ENCODE peak calls at places on chromosomes 2 and 18, in eight cellular contexts. Z, O, R, X, G, H, U and K are unnamed samples. For H3K4me1, the result is how much of the 10 kb centered on the place peaks cover.

GRCh38 chr2:240511351-240512108 is 46.3 kb downstream of the ANKMY1 start:
- DNase-seq in R (no peak), U (no peak), O (no peak), H (no peak), X (no peak), G (no peak), Z (no peak), K (peak)

GRCh38 chr18:24386680-24387079 is 10.9 kb downstream of the OSBPL1A start:
- DNase-seq in O (no peak), H (no peak), U (no peak), R (no peak), X (no peak), Z (no peak), G (no peak), K (no peak)

GRCh38 chr2:224350703-224351102 is 51.2 kb downstream of the FAM124B start:
- DNase-seq in O (no peak), H (no peak), U (no peak), G (no peak), Z (no peak), X (no peak), R (no peak), K (no peak)

GRCh38 chr2:215635788-215636139 is 199.9 kb upstream of the FN1 start:
- DNase-seq in U (peak), O (no peak), H (no peak), X (peak), Z (peak), G (peak), R (no peak), K (no peak)

GRCh38 chr2:3666613-3666975 is 8.6 kb downstream of the ALLC start:
- DNase-seq in X (no peak), G (no peak), R (no peak), U (no peak), Z (no peak), H (no peak), O (no peak), K (peak)

GRCh38 chr2:232375164-232375563 is 3.4 kb upstream of the ALPP start:
- DNase-seq in U (no peak), Z (no peak), H (no peak), G (no peak), R (peak), X (no peak), O (no peak), K (peak)

GRCh38 chr2:119389615-119390306 is 23.0 kb downstream of the DBI start:
- DNase-seq in X (no peak), Z (peak), R (no peak), O (no peak), G (peak), U (no peak), H (peak), K (peak)

GRCh38 chr2:86078801-86079545 is 26.7 kb downstream of the POLR1A start:
- DNase-seq in G (peak), Z (peak), O (peak), U (peak), X (no peak), R (no peak), H (peak), K (peak)

GRCh38 chr2:118971245-118972122 is 29.5 kb downstream of the MARCO start:
- DNase-seq in R (no peak), Z (no peak), U (no peak), G (no peak), H (no peak), O (no peak), X (no peak), K (no peak)

GRCh38 chr2:30197570-30197969 is 33.8 kb upstream of the LBH start:
- DNase-seq in G (no peak), Z (no peak), H (no peak), X (peak), R (no peak), O (no peak), U (no peak), K (no peak)

GRCh38 chr2:219684721-219685689 is 57.6 kb downstream of the SLC4A3 start:
- DNase-seq in O (no peak), U (no peak), G (peak), H (peak), X (peak), R (peak), Z (peak), K (peak)

GRCh38 chr2:216691210-216691741 is 4.1 kb downstream of the IGFBP5 start:
- DNase-seq in O (peak), U (no peak), H (peak), R (peak), G (peak), X (peak), Z (peak), K (peak)
- H3K4me3 ChIP-seq in O (no peak), U (no peak), H (peak), R (peak), G (peak), X (no peak), Z (peak), K (no peak)

GRCh38 chr2:74835831-74836674 is 2.1 kb downstream of the HK2 start:
- DNase-seq in U (peak), O (peak), X (peak), Z (peak), G (peak), R (no peak), H (no peak), K (no peak)

GRCh38 chr2:74836675-74837401 is 2.9 kb downstream of the HK2 start:
- DNase-seq in U (no peak), O (no peak), R (no peak), X (no peak), H (no peak), Z (no peak), G (no peak), K (no peak)

GRCh38 chr2:74834806-74835755 is 1.2 kb downstream of the HK2 start:
- DNase-seq in O (peak), X (peak), U (no peak), H (no peak), G (peak), Z (peak), R (peak), K (peak)

GRCh38 chr2:74831693-74832530 is 2.0 kb upstream of the HK2 start:
- DNase-seq in G (peak), X (no peak), R (no peak), Z (peak), U (peak), O (no peak), H (no peak), K (no peak)

GRCh38 chr2:74833418-74834233 is at the start of gene HK2:
- DNase-seq in X (peak), H (peak), O (peak), G (peak), R (peak), U (peak), Z (peak), K (peak)
- H3K4me1 ChIP-seq in X (under half), H (under half), O (under half), G (under half), R (under half), U (under half), Z (under half), K (under half)

GRCh38 chr2:40450066-40450841 is 1.6 kb downstream of the SLC8A1 start:
- DNase-seq in U (no peak), Z (peak), H (no peak), R (peak), G (peak), O (peak), X (no peak), K (no peak)
- TF ChIP-seq CTCF in U (no peak), Z (peak), H (no peak), R (no peak), G (peak), O (peak), X (no peak), K (no peak)

GRCh38 chr2:231190531-231191197 is 7.8 kb upstream of the ARMC9 start:
- DNase-seq in O (no peak), X (no peak), U (no peak), R (peak), Z (no peak), G (peak), H (no peak), K (peak)
- H3K4me3 ChIP-seq in O (no peak), X (no peak), U (no peak), R (peak), Z (no peak), G (peak), H (peak), K (peak)

DNA sequence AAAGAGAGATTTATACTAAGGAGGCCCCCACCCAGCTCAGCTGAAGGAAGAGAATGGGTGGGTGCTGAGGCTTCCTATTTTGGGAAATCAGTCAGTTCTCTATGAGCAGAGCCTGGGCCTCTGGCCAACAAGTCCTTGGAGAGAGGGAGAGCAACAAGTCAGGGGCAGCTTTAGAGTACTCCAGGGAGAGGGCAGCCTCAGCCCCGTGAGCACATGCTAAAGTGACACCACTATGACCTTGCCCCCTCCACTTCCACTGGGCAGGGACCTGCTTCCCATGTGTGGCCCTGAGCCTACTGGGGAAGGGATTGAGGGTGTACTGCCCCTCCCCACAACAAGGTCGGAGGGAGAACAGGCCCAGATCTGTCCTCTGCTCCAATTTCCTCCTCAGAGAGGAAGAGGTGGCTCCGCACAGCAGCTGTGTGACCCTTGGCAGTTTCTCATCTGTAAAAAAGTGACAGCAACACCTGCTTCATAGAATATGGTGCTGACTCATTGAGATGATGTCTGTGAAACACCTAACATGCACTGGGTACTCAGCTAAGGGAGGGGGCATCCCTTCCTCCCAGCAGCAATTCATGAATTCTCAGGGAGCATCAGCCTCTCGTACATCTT is 72.9 kb downstream of the CLHC1 start:
- DNase-seq in X (no peak), O (peak), R (peak), H (no peak), G (no peak), Z (no peak), U (no peak), K (peak)
- H3K4me1 ChIP-seq in X (half or more), O (under half), R (half or more), H (under half), G (under half), Z (half or more), U (under half), K (half or more)

DNA sequence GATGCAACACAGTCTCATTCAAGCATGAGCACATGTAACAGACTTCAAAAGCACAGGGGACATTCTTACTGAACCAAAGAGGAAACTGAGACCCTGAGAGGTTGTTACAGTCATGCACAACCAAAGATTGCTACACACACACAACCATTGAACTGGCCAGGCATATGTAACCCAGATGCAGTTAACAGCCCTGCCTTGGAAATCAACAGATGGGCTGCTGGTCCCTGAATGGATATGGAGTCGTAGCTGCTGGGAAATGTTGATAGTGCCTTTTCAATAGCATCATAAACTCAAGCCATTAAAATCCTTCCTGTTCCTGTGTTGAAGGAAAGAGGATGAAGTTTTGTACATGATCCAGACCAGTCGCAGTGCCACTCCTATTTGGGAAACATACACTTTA is 143.9 kb downstream of the CCBE1 start:
- DNase-seq in H (no peak), U (no peak), G (no peak), Z (no peak), X (no peak), R (no peak), O (no peak), K (no peak)
- TF ChIP-seq CTCF in H (no peak), U (no peak), G (no peak), Z (no peak), X (no peak), R (no peak), O (no peak), K (no peak)

GRCh38 chr2:207330912-207331311 is 165.2 kb upstream of the KLF7 start:
- DNase-seq in G (peak), U (peak), H (peak), O (no peak), R (no peak), Z (peak), X (no peak), K (no peak)

GRCh38 chr2:207332473-207333212 is 166.9 kb upstream of the KLF7 start:
- DNase-seq in H (no peak), R (no peak), X (no peak), U (no peak), G (no peak), O (no peak), Z (peak), K (no peak)

GRCh38 chr2:207333599-207334308 is 168.0 kb upstream of the KLF7 start:
- DNase-seq in O (no peak), R (no peak), G (peak), H (no peak), X (no peak), U (no peak), Z (peak), K (no peak)

GRCh38 chr2:207334309-207334630 is 168.5 kb upstream of the KLF7 start:
- DNase-seq in G (no peak), U (no peak), H (no peak), Z (no peak), O (no peak), X (no peak), R (no peak), K (no peak)

GRCh38 chr2:207331674-207332073 is 165.9 kb upstream of the KLF7 start:
- DNase-seq in H (no peak), R (no peak), U (no peak), G (no peak), O (no peak), X (no peak), Z (no peak), K (no peak)
- H3K4me3 ChIP-seq in H (no peak), R (no peak), U (no peak), G (no peak), O (no peak), X (no peak), Z (no peak), K (no peak)

DNA sequence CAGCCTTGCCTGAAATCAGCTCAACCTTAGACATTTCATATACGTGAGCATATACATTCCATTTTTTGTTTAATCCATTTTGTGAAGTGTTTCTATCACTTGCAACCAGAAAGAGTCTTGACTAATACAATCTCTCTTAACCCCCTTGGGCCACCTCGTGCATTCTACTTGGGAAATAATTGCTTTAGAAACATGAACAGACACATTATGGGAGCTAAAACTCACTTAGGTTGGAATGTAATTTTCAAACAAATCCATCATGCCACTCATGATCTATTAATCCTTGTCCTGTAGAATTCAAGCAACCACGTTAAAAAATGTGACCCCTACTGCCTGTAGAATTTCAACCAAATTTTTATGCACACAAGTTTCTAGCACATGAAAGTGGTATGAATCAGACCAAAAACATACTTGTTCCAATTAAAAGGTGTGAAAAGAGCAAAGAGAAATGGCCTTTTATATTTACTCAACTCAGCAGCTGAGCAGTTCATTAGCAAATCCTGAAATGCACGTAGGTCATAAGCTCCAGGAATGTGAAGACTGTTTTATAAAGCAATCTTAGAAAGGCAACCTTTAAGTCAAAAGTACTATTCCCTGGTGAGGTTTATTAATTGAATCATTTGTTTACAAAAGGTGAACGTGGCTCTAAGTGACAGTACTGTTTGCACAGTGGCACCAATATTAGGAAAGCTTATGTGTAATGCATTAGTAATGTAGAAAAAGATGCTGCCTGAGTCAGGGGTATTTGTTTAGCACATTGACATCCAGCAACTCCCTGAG is 459.4 kb upstream of the UBE2E3 start:
- DNase-seq in H (no peak), G (peak), R (no peak), U (peak), O (no peak), Z (peak), X (no peak), K (no peak)
- H3K4me1 ChIP-seq in H (under half), G (under half), R (under half), U (under half), O (under half), Z (under half), X (under half), K (under half)

GRCh38 chr18:45025108-45025471 is 344.4 kb downstream of the SETBP1 start:
- DNase-seq in G (no peak), U (no peak), R (no peak), O (no peak), H (no peak), X (no peak), Z (no peak), K (no peak)

GRCh38 chr18:45024357-45025107 is 343.8 kb downstream of the SETBP1 start:
- DNase-seq in U (no peak), O (no peak), X (no peak), H (no peak), R (no peak), Z (no peak), G (no peak), K (no peak)

DNA sequence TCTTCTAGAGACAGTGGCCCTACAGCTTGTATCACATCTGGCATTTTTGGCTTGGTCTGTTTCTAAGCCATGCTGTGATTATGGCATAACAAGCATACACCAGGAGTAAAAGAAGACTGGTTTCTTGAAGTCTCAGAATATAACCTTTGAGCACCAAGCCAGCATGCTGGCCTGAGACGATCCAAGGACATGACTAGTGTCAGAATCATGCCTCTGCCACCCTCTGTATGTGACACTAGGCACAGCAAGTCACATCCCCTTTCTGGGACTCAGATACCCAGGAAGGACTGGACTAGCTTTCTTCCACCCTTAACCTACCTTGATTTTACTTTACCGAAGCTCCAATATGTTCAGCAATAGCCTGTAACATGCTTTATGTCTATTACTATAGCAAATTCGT is 345.5 kb downstream of the SETBP1 start:
- DNase-seq in X (no peak), G (no peak), H (no peak), R (no peak), U (no peak), O (no peak), Z (no peak), K (no peak)
- TF ChIP-seq CTCF in X (no peak), G (no peak), H (no peak), R (no peak), U (no peak), O (peak), Z (no peak), K (no peak)

GRCh38 chr2:60555066-60555793 is 1.8 kb upstream of the BCL11A start:
- DNase-seq in O (peak), G (peak), Z (peak), U (peak), X (peak), H (no peak), R (peak), K (peak)

GRCh38 chr2:60556441-60556997 is 3.1 kb upstream of the BCL11A start:
- DNase-seq in O (peak), U (no peak), R (no peak), G (no peak), H (no peak), Z (no peak), X (no peak), K (peak)

GRCh38 chr2:60555794-60556161 is 2.3 kb upstream of the BCL11A start:
- DNase-seq in O (no peak), Z (no peak), X (no peak), H (no peak), U (no peak), R (no peak), G (no peak), K (no peak)

GRCh38 chr2:60558536-60558935 is 5.1 kb upstream of the BCL11A start:
- DNase-seq in X (no peak), H (no peak), R (no peak), U (no peak), G (no peak), Z (no peak), O (no peak), K (no peak)

GRCh38 chr2:60556998-60557955 is 3.8 kb upstream of the BCL11A start:
- DNase-seq in X (no peak), R (no peak), O (peak), U (no peak), H (no peak), G (no peak), Z (no peak), K (no peak)
- H3K4me3 ChIP-seq in X (no peak), R (peak), O (peak), U (no peak), H (no peak), G (no peak), Z (no peak), K (no peak)